ENCODE peak calls at places on chromosomes 11 and 22, in ten cellular contexts. One of them, this sample, is unnamed.
A peak's percentile ranks its signal among the peaks of the same experiment; 100 is the strongest.

GRCh38 chr11:71305041-71305440 is 52.7 kb upstream of the SHANK2 start:
- DNase-seq in fibroblast of pulmonary artery: no peak
- DNase-seq in HT-29: no peak
- DNase-seq in IMR-90: no peak
- DNase-seq in T follicular helper cell: no peak
- DNase-seq in stimulated activated CD8-positive, alpha-beta memory T cell treated with anti-CD3 and anti-CD28 coated beads, Interleukin-15, amount 100 ng/mL, for 1 hour: no peak
- DNase-seq in progenitor cell of endocrine pancreas: no peak
- DNase-seq in H9: peak; percentile 20
- DNase-seq in NCI-H1092 treated with DMSO at 0.1 percent for 48 hours: no peak
- DNase-seq in NCI-H2029 treated with DMSO at 0.1 percent for 48 hours: no peak
- DNase-seq in this sample: no peak

GRCh38 chr11:2480874-2481220 is 36.0 kb downstream of the KCNQ1 start:
- DNase-seq in H9: no peak
- DNase-seq in NCI-H1092 treated with DMSO at 0.1 percent for 48 hours: no peak
- DNase-seq in HT-29: no peak
- DNase-seq in fibroblast of pulmonary artery: no peak
- DNase-seq in progenitor cell of endocrine pancreas: no peak
- DNase-seq in IMR-90: no peak
- DNase-seq in stimulated activated CD8-positive, alpha-beta memory T cell treated with anti-CD3 and anti-CD28 coated beads, Interleukin-15, amount 100 ng/mL, for 1 hour: no peak
- DNase-seq in NCI-H2029 treated with DMSO at 0.1 percent for 48 hours: no peak
- DNase-seq in T follicular helper cell: no peak
- DNase-seq in this sample: no peak

GRCh38 chr11:125164422-125165110 is at the start of gene PKNOX2:
- DNase-seq in HT-29: peak; percentile 24
- DNase-seq in NCI-H1092 treated with DMSO at 0.1 percent for 48 hours: peak; percentile 80
- DNase-seq in T follicular helper cell: peak; percentile 44
- DNase-seq in progenitor cell of endocrine pancreas: peak; percentile 86
- DNase-seq in stimulated activated CD8-positive, alpha-beta memory T cell treated with anti-CD3 and anti-CD28 coated beads, Interleukin-15, amount 100 ng/mL, for 1 hour: peak; percentile 47
- DNase-seq in H9: peak; percentile 91
- DNase-seq in NCI-H2029 treated with DMSO at 0.1 percent for 48 hours: no peak
- DNase-seq in IMR-90: peak; percentile 67
- DNase-seq in fibroblast of pulmonary artery: peak; percentile 78
- DNase-seq in this sample: peak; percentile 59

GRCh38 chr11:76321820-76322524 is 59.0 kb downstream of the THAP12 start:
- DNase-seq in progenitor cell of endocrine pancreas: no peak
- DNase-seq in T follicular helper cell: no peak
- DNase-seq in NCI-H1092 treated with DMSO at 0.1 percent for 48 hours: no peak
- DNase-seq in IMR-90: no peak
- DNase-seq in fibroblast of pulmonary artery: no peak
- DNase-seq in stimulated activated CD8-positive, alpha-beta memory T cell treated with anti-CD3 and anti-CD28 coated beads, Interleukin-15, amount 100 ng/mL, for 1 hour: no peak
- DNase-seq in NCI-H2029 treated with DMSO at 0.1 percent for 48 hours: no peak
- DNase-seq in HT-29: no peak
- DNase-seq in H9: no peak
- DNase-seq in this sample: no peak

GRCh38 chr11:117220999-117221774 is 10.7 kb downstream of the PCSK7 start:
- DNase-seq in NCI-H1092 treated with DMSO at 0.1 percent for 48 hours: peak; percentile 75
- DNase-seq in fibroblast of pulmonary artery: peak; percentile 60
- DNase-seq in IMR-90: no peak
- DNase-seq in H9: no peak
- DNase-seq in NCI-H2029 treated with DMSO at 0.1 percent for 48 hours: peak; percentile 37
- DNase-seq in HT-29: no peak
- DNase-seq in stimulated activated CD8-positive, alpha-beta memory T cell treated with anti-CD3 and anti-CD28 coated beads, Interleukin-15, amount 100 ng/mL, for 1 hour: no peak
- DNase-seq in T follicular helper cell: no peak
- DNase-seq in progenitor cell of endocrine pancreas: no peak
- DNase-seq in this sample: no peak

GRCh38 chr11:115505165-115505564 is 950 bp upstream of the CADM1 start:
- DNase-seq in IMR-90: no peak
- DNase-seq in progenitor cell of endocrine pancreas: peak; percentile 14
- DNase-seq in fibroblast of pulmonary artery: no peak
- DNase-seq in T follicular helper cell: no peak
- DNase-seq in NCI-H1092 treated with DMSO at 0.1 percent for 48 hours: peak; percentile 63
- DNase-seq in H9: no peak
- DNase-seq in NCI-H2029 treated with DMSO at 0.1 percent for 48 hours: no peak
- DNase-seq in HT-29: no peak
- DNase-seq in stimulated activated CD8-positive, alpha-beta memory T cell treated with anti-CD3 and anti-CD28 coated beads, Interleukin-15, amount 100 ng/mL, for 1 hour: no peak
- DNase-seq in this sample: no peak

GRCh38 chr11:57316017-57316416 is 8.7 kb downstream of the TNKS1BP1 start:
- DNase-seq in IMR-90: no peak
- DNase-seq in NCI-H2029 treated with DMSO at 0.1 percent for 48 hours: no peak
- DNase-seq in T follicular helper cell: no peak
- DNase-seq in HT-29: no peak
- DNase-seq in stimulated activated CD8-positive, alpha-beta memory T cell treated with anti-CD3 and anti-CD28 coated beads, Interleukin-15, amount 100 ng/mL, for 1 hour: no peak
- DNase-seq in fibroblast of pulmonary artery: no peak
- DNase-seq in progenitor cell of endocrine pancreas: no peak
- DNase-seq in NCI-H1092 treated with DMSO at 0.1 percent for 48 hours: no peak
- DNase-seq in H9: no peak
- DNase-seq in this sample: no peak

GRCh38 chr22:46052331-46052771 is 75.4 kb upstream of the WNT7B start:
- DNase-seq in fibroblast of pulmonary artery: no peak
- DNase-seq in NCI-H2029 treated with DMSO at 0.1 percent for 48 hours: no peak
- DNase-seq in IMR-90: no peak
- DNase-seq in NCI-H1092 treated with DMSO at 0.1 percent for 48 hours: no peak
- DNase-seq in HT-29: no peak
- DNase-seq in H9: no peak
- DNase-seq in stimulated activated CD8-positive, alpha-beta memory T cell treated with anti-CD3 and anti-CD28 coated beads, Interleukin-15, amount 100 ng/mL, for 1 hour: no peak
- DNase-seq in progenitor cell of endocrine pancreas: no peak
- DNase-seq in T follicular helper cell: no peak
- DNase-seq in this sample: no peak

GRCh38 chr22:20884454-20884853 is 25.6 kb downstream of the SNAP29 start:
- DNase-seq in T follicular helper cell: no peak
- DNase-seq in IMR-90: no peak
- DNase-seq in NCI-H2029 treated with DMSO at 0.1 percent for 48 hours: no peak
- DNase-seq in HT-29: no peak
- DNase-seq in stimulated activated CD8-positive, alpha-beta memory T cell treated with anti-CD3 and anti-CD28 coated beads, Interleukin-15, amount 100 ng/mL, for 1 hour: no peak
- DNase-seq in fibroblast of pulmonary artery: no peak
- DNase-seq in progenitor cell of endocrine pancreas: no peak
- DNase-seq in H9: no peak
- DNase-seq in NCI-H1092 treated with DMSO at 0.1 percent for 48 hours: no peak
- DNase-seq in this sample: no peak

GRCh38 chr11:111550258-111550657 is 9.7 kb downstream of the LAYN start:
- DNase-seq in stimulated activated CD8-positive, alpha-beta memory T cell treated with anti-CD3 and anti-CD28 coated beads, Interleukin-15, amount 100 ng/mL, for 1 hour: no peak
- DNase-seq in IMR-90: no peak
- DNase-seq in progenitor cell of endocrine pancreas: no peak
- DNase-seq in H9: no peak
- DNase-seq in HT-29: no peak
- DNase-seq in T follicular helper cell: no peak
- DNase-seq in NCI-H2029 treated with DMSO at 0.1 percent for 48 hours: no peak
- DNase-seq in fibroblast of pulmonary artery: no peak
- DNase-seq in NCI-H1092 treated with DMSO at 0.1 percent for 48 hours: no peak
- DNase-seq in this sample: no peak

GRCh38 chr22:48772286-48772907 is 1055.3 kb downstream of the BRD1 start:
- DNase-seq in H9: no peak
- DNase-seq in progenitor cell of endocrine pancreas: no peak
- DNase-seq in NCI-H2029 treated with DMSO at 0.1 percent for 48 hours: no peak
- DNase-seq in NCI-H1092 treated with DMSO at 0.1 percent for 48 hours: no peak
- DNase-seq in T follicular helper cell: no peak
- DNase-seq in fibroblast of pulmonary artery: no peak
- DNase-seq in stimulated activated CD8-positive, alpha-beta memory T cell treated with anti-CD3 and anti-CD28 coated beads, Interleukin-15, amount 100 ng/mL, for 1 hour: no peak
- DNase-seq in HT-29: no peak
- DNase-seq in IMR-90: no peak
- DNase-seq in this sample: no peak

GRCh38 chr11:123145661-123146060 is 49.4 kb downstream of the CLMP start:
- DNase-seq in H9: no peak
- DNase-seq in fibroblast of pulmonary artery: no peak
- DNase-seq in T follicular helper cell: no peak
- DNase-seq in NCI-H1092 treated with DMSO at 0.1 percent for 48 hours: peak; percentile 11
- DNase-seq in stimulated activated CD8-positive, alpha-beta memory T cell treated with anti-CD3 and anti-CD28 coated beads, Interleukin-15, amount 100 ng/mL, for 1 hour: no peak
- DNase-seq in IMR-90: no peak
- DNase-seq in progenitor cell of endocrine pancreas: no peak
- DNase-seq in NCI-H2029 treated with DMSO at 0.1 percent for 48 hours: no peak
- DNase-seq in HT-29: no peak
- DNase-seq in this sample: no peak

This sample was measured in SK-MEL-5.